ENCODE peak calls at places on chromosomes 12 and 14, in five cellular contexts. F is tibial artery, G is KBM-7, U is AG04450, L is hypothalamus. V is an unnamed sample.

GRCh38 chr12:119589087-119589486 is 4.5 kb upstream of the TMEM233 start:
- DNase-seq in L (no peak), G (no peak), F (no peak), U (no peak), V (no peak)

GRCh38 chr12:79555006-79555925 is 135.5 kb downstream of the PAWR start:
- DNase-seq in U (no peak), L (no peak), G (peak), F (no peak), V (peak)

GRCh38 chr12:62438098-62438692 is 28.4 kb upstream of the MON2 start:
- DNase-seq in U (peak), G (peak), L (peak), F (peak), V (peak)

GRCh38 chr14:78297843-78298242 is 127.7 kb downstream of the NRXN3 start:
- DNase-seq in F (no peak), L (no peak), G (no peak), U (no peak), V (no peak)

GRCh38 chr12:56628671-56629458 is 1.3 kb downstream of the BAZ2A start:
- DNase-seq in G (peak), L (peak), F (peak), U (peak), V (no peak)

GRCh38 chr14:34682787-34683321 is 31.5 kb downstream of the CFL2 start:
- DNase-seq in F (no peak), G (peak), L (no peak), U (no peak), V (no peak)

GRCh38 chr12:107635139-107635538 is 50.5 kb upstream of the PWP1 start:
- DNase-seq in U (no peak), G (no peak), F (no peak), L (no peak), V (no peak)

GRCh38 chr12:52439420-52439819 is 5.2 kb upstream of the KRT75 start:
- DNase-seq in L (no peak), G (no peak), F (no peak), U (no peak), V (no peak)

GRCh38 chr12:1661553-1662335 is 29.1 kb upstream of the ADIPOR2 start:
- DNase-seq in F (peak), L (peak), G (peak), U (peak), V (peak)

GRCh38 chr14:73238262-73238852 is 1.1 kb downstream of the PAPLN start:
- DNase-seq in F (peak), U (peak), G (no peak), L (no peak), V (peak)

GRCh38 chr12:57756406-57757341 is 1.8 kb downstream of the MARCHF9 start:
- DNase-seq in U (no peak), L (no peak), G (peak), F (no peak), V (no peak)

GRCh38 chr12:4277856-4278581 is 4.5 kb downstream of the CCND2 start:
- DNase-seq in F (no peak), U (no peak), G (no peak), L (no peak), V (no peak)

GRCh38 chr12:89333564-89334252 is 18.6 kb downstream of the DUSP6 start:
- DNase-seq in F (peak), G (peak), U (no peak), L (no peak), V (no peak)

GRCh38 chr14:75566321-75566720 is 12.1 kb upstream of the FLVCR2 start:
- DNase-seq in U (no peak), L (no peak), G (no peak), F (no peak), V (no peak)

V was measured in kidney epithelial cell.